ENCODE peak calls at places on chromosomes 12 and 14, in eight cellular contexts. A is OCI-LY7, C is astrocyte of the spinal cord, P is WTC11, S is ovary, V is endodermal cell, O is BJ, Y is progenitor cell of endocrine pancreas. H is an unnamed sample.

GRCh38 chr12:2537868-2538541 is 256.8 kb upstream of the FKBP4 start:
- DNase-seq in A (no peak), C (no peak), P (no peak), S (no peak), V (no peak), O (no peak), Y (no peak), H (no peak)

GRCh38 chr12:56143870-56144269 is 8.5 kb upstream of the MYL6B start:
- DNase-seq in A (no peak), C (no peak), P (no peak), S (no peak), V (no peak), O (no peak), Y (no peak), H (no peak)

GRCh38 chr12:110940296-110940695 is 19.9 kb upstream of the MYL2 start:
- DNase-seq in A (no peak), C (no peak), P (no peak), S (no peak), V (peak; percentile 26), O (no peak), Y (no peak), H (no peak)

GRCh38 chr12:110088936-110089335 is 35.2 kb upstream of the IFT81 start:
- DNase-seq in A (no peak), C (no peak), P (no peak), S (no peak), V (no peak), O (no peak), Y (no peak), H (no peak)

GRCh38 chr14:52650774-52651173 is 44.6 kb downstream of the ERO1A start:
- DNase-seq in A (no peak), C (no peak), P (no peak), S (no peak), V (no peak), O (no peak), Y (no peak), H (no peak)

GRCh38 chr14:85122690-85123089 is 407.3 kb upstream of the FLRT2 start:
- DNase-seq in A (no peak), C (peak; percentile 80), P (no peak), S (no peak), V (no peak), O (no peak), Y (no peak), H (no peak)

GRCh38 chr12:6451348-6452244 is at the start of gene TAPBPL:
- DNase-seq in A (peak; percentile 89), C (peak; percentile 76), P (peak; percentile 54), S (peak; percentile 84), V (peak; percentile 87), O (peak; percentile 70), Y (peak; percentile 45), H (peak; percentile 86)

GRCh38 chr12:123846340-123846739 is 84.2 kb downstream of the DNAH10 start:
- DNase-seq in A (no peak), C (no peak), P (no peak), S (no peak), V (no peak), O (no peak), Y (no peak), H (no peak)

GRCh38 chr14:69559581-69560011 is 15.1 kb downstream of the CCDC177 start:
- DNase-seq in A (no peak), C (no peak), P (no peak), S (no peak), V (no peak), O (no peak), Y (no peak), H (no peak)

GRCh38 chr12:20604408-20604807 is 90.7 kb upstream of the SLCO1C1 start:
- DNase-seq in A (no peak), C (no peak), P (no peak), S (no peak), V (no peak), O (no peak), Y (no peak), H (no peak)

GRCh38 chr12:20596036-20596435 is 99.1 kb upstream of the SLCO1C1 start:
- DNase-seq in A (no peak), C (no peak), P (no peak), S (no peak), V (no peak), O (no peak), Y (no peak), H (no peak)

GRCh38 chr12:20602671-20603402 is 92.3 kb upstream of the SLCO1C1 start:
- DNase-seq in A (no peak), C (peak; percentile 83), P (no peak), S (no peak), V (no peak), O (peak; percentile 28), Y (no peak), H (no peak)

GRCh38 chr12:20599757-20600156 is 95.4 kb upstream of the SLCO1C1 start:
- DNase-seq in A (no peak), C (no peak), P (no peak), S (no peak), V (no peak), O (no peak), Y (no peak), H (no peak)

GRCh38 chr12:20601668-20602280 is 93.4 kb upstream of the SLCO1C1 start:
- DNase-seq in A (peak; percentile 10), C (peak; percentile 76), P (no peak), S (no peak), V (no peak), O (no peak), Y (no peak), H (no peak)
- TF ChIP-seq CTCF in A (peak; percentile 59), C (peak; percentile 48), P (no peak), S (peak; percentile 26), V (peak; percentile 97), O (peak; percentile 52), Y (peak; percentile 85), H (peak; percentile 17)

GRCh38 chr12:65787056-65787855 is 37.0 kb upstream of the HMGA2 start:
- DNase-seq in A (no peak), C (no peak), P (no peak), S (no peak), V (no peak), O (no peak), Y (no peak), H (no peak)

GRCh38 chr12:65791400-65791799 is 32.9 kb upstream of the HMGA2 start:
- DNase-seq in A (no peak), C (no peak), P (no peak), S (no peak), V (no peak), O (no peak), Y (no peak), H (no peak)

GRCh38 chr12:65786041-65786440 is 38.2 kb upstream of the HMGA2 start:
- DNase-seq in A (no peak), C (no peak), P (no peak), S (no peak), V (no peak), O (no peak), Y (no peak), H (no peak)

GRCh38 chr12:65785500-65785899 is 38.8 kb upstream of the HMGA2 start:
- DNase-seq in A (no peak), C (no peak), P (no peak), S (no peak), V (no peak), O (no peak), Y (no peak), H (no peak)

DNA sequence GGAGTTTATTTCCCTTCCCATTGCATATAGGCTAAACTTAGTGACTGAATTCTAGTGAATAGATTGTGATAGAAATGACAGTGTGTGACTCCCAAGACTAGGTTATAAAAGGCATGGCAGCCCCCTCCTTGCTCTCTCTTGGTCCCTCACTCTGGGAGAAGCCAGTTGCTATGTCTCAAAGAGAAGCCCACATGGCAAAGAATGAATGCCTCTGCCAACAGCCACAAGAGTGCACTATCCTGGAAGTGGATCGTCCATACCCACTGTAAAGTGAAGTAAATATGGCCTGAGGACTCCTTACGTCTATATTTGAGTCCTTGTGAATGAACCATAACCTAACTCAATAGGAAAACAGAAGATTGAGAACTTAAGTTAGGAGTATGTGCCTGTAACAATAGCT is 35.4 kb upstream of the HMGA2 start:
- DNase-seq in A (no peak), C (no peak), P (no peak), S (no peak), V (no peak), O (no peak), Y (no peak), H (no peak)
- TF ChIP-seq CTCF in A (no peak), C (no peak), P (no peak), S (no peak), V (no peak), O (no peak), Y (no peak), H (no peak)

GRCh38 chr14:21038416-21039058 is 3.6 kb upstream of the RNASE7 start:
- DNase-seq in A (no peak), C (no peak), P (no peak), S (no peak), V (no peak), O (no peak), Y (no peak), H (no peak)

GRCh38 chr14:21041676-21042433 is at the start of gene RNASE7:
- DNase-seq in A (no peak), C (no peak), P (no peak), S (no peak), V (no peak), O (no peak), Y (no peak), H (no peak)

GRCh38 chr14:21039059-21039422 is 3.1 kb upstream of the RNASE7 start:
- DNase-seq in A (no peak), C (peak; percentile 35), P (peak; percentile 68), S (peak; percentile 91), V (peak; percentile 85), O (no peak), Y (no peak), H (no peak)

GRCh38 chr14:21039585-21040369 is 2.4 kb upstream of the RNASE7 start:
- DNase-seq in A (peak; percentile 47), C (peak; percentile 67), P (peak; percentile 33), S (peak; percentile 59), V (peak; percentile 79), O (no peak), Y (no peak), H (peak; percentile 53)

GRCh38 chr14:21040370-21040925 is 1.7 kb upstream of the RNASE7 start:
- DNase-seq in A (no peak), C (no peak), P (no peak), S (no peak), V (no peak), O (no peak), Y (no peak), H (no peak)
- TF ChIP-seq CTCF in A (peak; percentile 29), C (no peak), P (peak; percentile 9), S (no peak), V (no peak), O (no peak), Y (no peak), H (no peak)

GRCh38 chr12:26112232-26112631 is 12.6 kb downstream of the BHLHE41 start:
- DNase-seq in A (no peak), C (no peak), P (no peak), S (no peak), V (peak; percentile 32), O (no peak), Y (no peak), H (no peak)

GRCh38 chr12:26114720-26115406 is 10.0 kb downstream of the BHLHE41 start:
- DNase-seq in A (no peak), C (no peak), P (no peak), S (no peak), V (no peak), O (no peak), Y (no peak), H (no peak)

GRCh38 chr12:26112703-26113147 is 12.1 kb downstream of the BHLHE41 start:
- DNase-seq in A (no peak), C (no peak), P (no peak), S (no peak), V (peak; percentile 84), O (no peak), Y (no peak), H (no peak)

GRCh38 chr12:26113194-26113654 is 11.6 kb downstream of the BHLHE41 start:
- DNase-seq in A (no peak), C (no peak), P (no peak), S (no peak), V (no peak), O (no peak), Y (no peak), H (no peak)

GRCh38 chr12:26113853-26114719 is 10.8 kb downstream of the BHLHE41 start:
- DNase-seq in A (no peak), C (peak; percentile 90), P (peak; percentile 84), S (peak; percentile 98), V (peak; percentile 97), O (peak; percentile 64), Y (peak; percentile 93), H (peak; percentile 89)
- TF ChIP-seq CTCF in A (no peak), C (peak; percentile 7), P (no peak), S (no peak), V (peak; percentile 74), O (peak; percentile 28), Y (peak; percentile 63), H (no peak)